ENCODE peak calls at places on chromosomes 6 and 20, in six cellular contexts. S is activated CD4-positive, alpha-beta T cell treated with anti-CD3 and anti-CD28 coated beads, Interleukin-2, amount 50 U/mL, for 24 hours; J is H9; I is fibroblast of pulmonary artery; O is body of pancreas; G is fibroblast of the aortic adventitia. H is an unnamed sample.

GRCh38 chr6:128278876-128279275 is 241.5 kb downstream of the PTPRK start:
- DNase-seq in S (no peak), J (no peak), I (no peak), O (no peak), G (no peak), H (no peak)

GRCh38 chr20:57794600-57795346 is 85.0 kb upstream of the PMEPA1 start:
- DNase-seq in S (no peak), J (no peak), I (no peak), O (no peak), G (no peak), H (peak)

GRCh38 chr6:146985111-146985510 is 219.1 kb upstream of the STXBP5 start:
- DNase-seq in S (no peak), J (no peak), I (no peak), O (no peak), G (no peak), H (no peak)

GRCh38 chr6:71126506-71126905 is 162.1 kb upstream of the OGFRL1 start:
- DNase-seq in S (no peak), J (no peak), I (no peak), O (no peak), G (no peak), H (no peak)

GRCh38 chr6:28643017-28643740 is 117.5 kb downstream of the GPX5 start:
- DNase-seq in S (no peak), J (peak), I (peak), O (no peak), G (peak), H (peak)

GRCh38 chr20:41119593-41120561 is 17.5 kb upstream of the PLCG1 start:
- DNase-seq in S (no peak), J (no peak), I (no peak), O (peak), G (no peak), H (no peak)

GRCh38 chr20:20780127-20780822 is 67.8 kb upstream of the RALGAPA2 start:
- DNase-seq in S (no peak), J (peak), I (peak), O (peak), G (peak), H (peak)

GRCh38 chr6:7392402-7392801 is 2.8 kb downstream of the RIOK1 start:
- DNase-seq in S (no peak), J (no peak), I (no peak), O (no peak), G (no peak), H (peak)

GRCh38 chr20:21523895-21524294 is 10.0 kb upstream of the NKX2-2 start:
- DNase-seq in S (no peak), J (no peak), I (no peak), O (no peak), G (no peak), H (no peak)

GRCh38 chr6:66103954-66104353 is 396.9 kb upstream of the EYS start:
- DNase-seq in S (no peak), J (no peak), I (peak), O (no peak), G (no peak), H (peak)

GRCh38 chr20:25025986-25026605 is 31.8 kb downstream of the ACSS1 start:
- DNase-seq in S (no peak), J (no peak), I (no peak), O (peak), G (no peak), H (no peak)

H was measured in choroid plexus epithelial cell.